ENCODE peak calls at places on chromosomes 1 and 21, in six cellular contexts. P is CD4-positive, CD25-positive, alpha-beta regulatory T cell; X is HepG2; O is naive thymus-derived CD4-positive, alpha-beta T cell; G is cardiac muscle cell; N is suprapubic skin. L is an unnamed sample. For H3K4me1, the result is how much of the 10 kb centered on the place peaks cover.

GRCh38 chr1:202159534-202160371 is 649 bp downstream of the PTPN7 start:
- DNase-seq in O (peak), N (no peak), P (no peak), X (no peak), G (no peak), L (no peak)

GRCh38 chr1:220669005-220669404 is 21.2 kb upstream of the C1orf115 start:
- DNase-seq in X (no peak), O (no peak), G (no peak), N (no peak), P (no peak), L (no peak)

GRCh38 chr1:200221614-200222282 is 188.1 kb downstream of the ZNF281 start:
- DNase-seq in O (no peak), G (no peak), N (no peak), X (no peak), P (no peak), L (no peak)

GRCh38 chr1:89935235-89935634 is 59.7 kb upstream of the ZNF326 start:
- DNase-seq in G (no peak), O (no peak), P (no peak), X (no peak), N (no peak), L (no peak)

GRCh38 chr1:6140413-6140812 is 39.7 kb downstream of the CHD5 start:
- DNase-seq in G (no peak), P (no peak), O (no peak), N (no peak), X (no peak), L (no peak)

GRCh38 chr1:23657659-23658275 is 33.8 kb upstream of the RPL11 start:
- DNase-seq in O (no peak), G (peak), N (peak), P (no peak), X (peak), L (peak)

GRCh38 chr21:15023782-15024181 is 41.0 kb downstream of the NRIP1 start:
- DNase-seq in O (no peak), X (no peak), P (no peak), N (no peak), G (no peak), L (no peak)

GRCh38 chr1:197915797-197916686 is 1.1 kb upstream of the LHX9 start:
- DNase-seq in P (no peak), G (peak), N (no peak), O (no peak), X (peak), L (peak)

GRCh38 chr1:203537806-203538464 is 44.0 kb downstream of the OPTC start:
- DNase-seq in P (no peak), X (peak), N (no peak), G (peak), O (no peak), L (no peak)

GRCh38 chr1:161983725-161984124 is 39.9 kb downstream of the OLFML2B start:
- DNase-seq in P (no peak), G (no peak), O (no peak), X (no peak), N (no peak), L (no peak)

GRCh38 chr1:223444411-223444810 is 51.2 kb downstream of the CCDC185 start:
- DNase-seq in G (no peak), X (peak), N (no peak), P (no peak), O (no peak), L (no peak)

GRCh38 chr1:1628656-1629429 is 3.1 kb upstream of the MMP23B start:
- DNase-seq in G (no peak), P (no peak), N (peak), X (no peak), O (no peak), L (peak)

GRCh38 chr1:22500476-22500875 is 48.8 kb downstream of the ZBTB40 start:
- DNase-seq in O (no peak), N (no peak), P (no peak), G (peak), X (no peak), L (no peak)

GRCh38 chr1:7648761-7649384 is 122.2 kb upstream of the VAMP3 start:
- DNase-seq in P (no peak), G (peak), N (peak), O (no peak), X (no peak), L (no peak)

GRCh38 chr21:44952116-44952928 is 12.5 kb downstream of the SLX9 start:
- DNase-seq in X (no peak), P (no peak), G (no peak), O (no peak), N (no peak), L (no peak)

GRCh38 chr1:93816970-93817738 is 61.9 kb downstream of the DNTTIP2 start:
- DNase-seq in G (peak), X (peak), O (no peak), P (no peak), N (no peak), L (no peak)

GRCh38 chr1:92655197-92655801 is 129.6 kb downstream of the EVI5 start:
- DNase-seq in P (no peak), X (no peak), O (no peak), G (no peak), N (no peak), L (no peak)

GRCh38 chr1:201883786-201884185 is 4.9 kb upstream of the SHISA4 start:
- DNase-seq in G (peak), X (peak), O (no peak), P (no peak), N (no peak), L (no peak)

GRCh38 chr1:33085332-33085731 is 4.4 kb downstream of the AZIN2 start:
- DNase-seq in P (no peak), O (no peak), N (no peak), G (no peak), X (no peak), L (no peak)

GRCh38 chr1:31567956-31568570 is 8.3 kb upstream of the TINAGL1 start:
- DNase-seq in N (no peak), O (no peak), P (no peak), G (no peak), X (no peak), L (no peak)

GRCh38 chr1:198902616-198903140 is 263.8 kb downstream of the PTPRC start:
- DNase-seq in P (no peak), G (no peak), X (no peak), O (no peak), N (no peak), L (no peak)

GRCh38 chr1:164735315-164736052 is 176.5 kb downstream of the PBX1 start:
- DNase-seq in X (no peak), G (peak), N (no peak), O (no peak), P (no peak), L (no peak)

GRCh38 chr1:78303620-78304019 is 187.2 kb upstream of the PTGFR start:
- DNase-seq in G (peak), X (no peak), P (no peak), O (no peak), N (peak), L (no peak)

DNA sequence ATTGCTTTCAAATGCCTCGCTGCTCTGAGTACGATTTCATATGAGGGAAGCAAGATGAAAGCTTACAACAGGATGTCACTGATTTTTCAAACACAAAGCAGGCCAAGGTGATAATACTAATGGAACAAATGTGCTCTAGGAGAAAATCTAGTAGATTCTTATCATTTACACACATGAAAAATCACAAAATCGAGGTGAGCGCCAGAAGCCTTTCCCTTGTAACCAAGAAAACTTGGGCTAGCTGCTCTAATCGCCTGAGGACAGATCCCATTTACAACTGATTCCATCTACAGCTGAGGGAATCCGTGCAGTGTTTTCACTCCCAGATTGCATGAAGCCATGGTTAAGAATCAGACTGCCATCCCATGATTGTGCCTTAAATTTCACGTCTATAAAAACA is 117.5 kb downstream of the TM2D1 start:
- DNase-seq in N (no peak), X (no peak), G (no peak), O (no peak), P (no peak), L (no peak)
- H3K27ac ChIP-seq in N (peak), X (no peak), G (no peak), O (no peak), P (no peak), L (no peak)

GRCh38 chr1:18200136-18200717 is 92.6 kb downstream of the IGSF21 start:
- DNase-seq in N (no peak), P (no peak), X (no peak), G (no peak), O (no peak), L (peak)

GRCh38 chr1:18200918-18201317 is 93.3 kb downstream of the IGSF21 start:
- DNase-seq in O (no peak), N (no peak), G (no peak), X (no peak), P (no peak), L (no peak)

GRCh38 chr1:18199462-18199861 is 91.9 kb downstream of the IGSF21 start:
- DNase-seq in X (no peak), P (no peak), G (no peak), N (no peak), O (no peak), L (peak)

GRCh38 chr1:18198240-18198639 is 90.6 kb downstream of the IGSF21 start:
- DNase-seq in X (no peak), O (no peak), G (no peak), N (no peak), P (no peak), L (no peak)

GRCh38 chr1:18197299-18197698 is 89.7 kb downstream of the IGSF21 start:
- DNase-seq in N (no peak), G (no peak), P (no peak), O (no peak), X (no peak), L (no peak)
- H3K4me1 ChIP-seq in N (under half), G (under half), P (under half), O (under half), X (under half), L (under half)

GRCh38 chr21:35827004-35827403 is 233.3 kb downstream of the SETD4 start:
- DNase-seq in P (no peak), N (no peak), G (no peak), X (no peak), O (no peak), L (no peak)
- H3K27ac ChIP-seq in P (no peak), N (no peak), G (no peak), X (no peak), O (no peak), L (no peak)

GRCh38 chr1:180950321-180950720 is 37.6 kb downstream of the KIAA1614 start:
- DNase-seq in O (no peak), P (no peak), X (no peak), G (no peak), N (no peak), L (no peak)
- H3K4me1 ChIP-seq in O (under half), P (under half), X (under half), G (under half), N (under half), L (under half)

DNA sequence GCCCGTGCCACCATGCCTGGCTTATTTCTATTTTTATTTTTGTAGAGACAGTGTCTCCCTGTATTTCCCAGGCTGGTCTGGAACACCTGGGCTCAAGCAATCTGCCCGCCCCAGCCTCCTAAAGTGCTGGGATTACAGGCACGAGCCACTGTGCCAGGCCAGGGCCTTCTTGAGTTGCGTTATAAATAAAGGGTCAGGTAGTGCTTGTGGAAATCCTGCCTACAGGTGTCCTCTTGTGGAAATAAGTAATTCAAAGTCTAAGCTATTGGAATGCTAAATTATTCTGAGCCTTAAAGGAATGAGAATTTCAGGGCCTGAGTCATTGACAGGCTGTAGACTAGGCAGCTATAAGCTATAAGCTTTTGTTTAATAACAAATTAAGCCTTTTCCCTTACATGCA is 8.1 kb upstream of the SFT2D2 start:
- DNase-seq in N (no peak), X (no peak), P (no peak), G (no peak), O (no peak), L (no peak)
- H3K27ac ChIP-seq in N (no peak), X (no peak), P (no peak), G (no peak), O (no peak), L (no peak)

GRCh38 chr1:44524655-44525530 is 119.8 kb downstream of the RNF220 start:
- DNase-seq in O (no peak), P (no peak), X (no peak), G (peak), N (no peak), L (peak)
- H3K4me1 ChIP-seq in O (under half), P (under half), X (under half), G (under half), N (under half), L (under half)

GRCh38 chr1:15923241-15923640 is 52.7 kb downstream of the ZBTB17 start:
- DNase-seq in O (no peak), N (no peak), G (peak), X (no peak), P (no peak), L (no peak)
- H3K27ac ChIP-seq in O (no peak), N (no peak), G (no peak), X (no peak), P (no peak), L (no peak)

GRCh38 chr1:39184354-39184818 is 20.1 kb upstream of the MACF1 start:
- DNase-seq in N (no peak), O (no peak), P (no peak), G (no peak), X (no peak), L (no peak)

GRCh38 chr1:39178541-39179431 is 25.7 kb upstream of the MACF1 start:
- DNase-seq in G (peak), P (no peak), N (no peak), X (peak), O (no peak), L (no peak)

GRCh38 chr1:39183503-39184353 is 20.8 kb upstream of the MACF1 start:
- DNase-seq in X (peak), G (peak), N (peak), P (peak), O (peak), L (peak)

GRCh38 chr1:39182804-39183203 is 21.7 kb upstream of the MACF1 start:
- DNase-seq in O (no peak), X (no peak), G (no peak), P (no peak), N (no peak), L (no peak)

DNA sequence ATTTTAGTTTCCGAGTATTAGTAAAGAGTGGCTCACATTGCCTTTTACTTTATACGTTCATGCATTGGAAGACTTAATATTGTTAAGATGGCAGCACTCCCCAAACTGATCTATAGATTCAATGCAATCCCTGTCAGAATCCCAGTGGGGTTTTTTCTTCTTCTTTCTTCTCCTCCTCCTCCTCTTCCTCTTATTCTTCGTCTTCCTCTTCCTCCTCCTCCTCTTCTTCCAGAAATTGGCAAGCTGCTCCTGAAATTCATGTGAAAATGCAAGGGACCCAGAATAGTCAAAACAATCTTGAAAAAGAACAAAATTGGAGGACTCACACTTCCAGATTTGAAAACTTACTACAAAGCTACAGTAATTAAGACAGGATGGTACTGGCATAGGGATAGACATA is 23.2 kb upstream of the MACF1 start:
- DNase-seq in X (no peak), O (no peak), N (no peak), P (no peak), G (no peak), L (no peak)
- H3K4me1 ChIP-seq in X (half or more), O (under half), N (under half), P (under half), G (under half), L (under half)

GRCh38 chr1:53392460-53392859 is 64.6 kb upstream of the LRP8 start:
- DNase-seq in G (no peak), P (no peak), N (no peak), O (no peak), X (no peak), L (no peak)
- H3K27ac ChIP-seq in G (no peak), P (no peak), N (no peak), O (no peak), X (no peak), L (no peak)

DNA sequence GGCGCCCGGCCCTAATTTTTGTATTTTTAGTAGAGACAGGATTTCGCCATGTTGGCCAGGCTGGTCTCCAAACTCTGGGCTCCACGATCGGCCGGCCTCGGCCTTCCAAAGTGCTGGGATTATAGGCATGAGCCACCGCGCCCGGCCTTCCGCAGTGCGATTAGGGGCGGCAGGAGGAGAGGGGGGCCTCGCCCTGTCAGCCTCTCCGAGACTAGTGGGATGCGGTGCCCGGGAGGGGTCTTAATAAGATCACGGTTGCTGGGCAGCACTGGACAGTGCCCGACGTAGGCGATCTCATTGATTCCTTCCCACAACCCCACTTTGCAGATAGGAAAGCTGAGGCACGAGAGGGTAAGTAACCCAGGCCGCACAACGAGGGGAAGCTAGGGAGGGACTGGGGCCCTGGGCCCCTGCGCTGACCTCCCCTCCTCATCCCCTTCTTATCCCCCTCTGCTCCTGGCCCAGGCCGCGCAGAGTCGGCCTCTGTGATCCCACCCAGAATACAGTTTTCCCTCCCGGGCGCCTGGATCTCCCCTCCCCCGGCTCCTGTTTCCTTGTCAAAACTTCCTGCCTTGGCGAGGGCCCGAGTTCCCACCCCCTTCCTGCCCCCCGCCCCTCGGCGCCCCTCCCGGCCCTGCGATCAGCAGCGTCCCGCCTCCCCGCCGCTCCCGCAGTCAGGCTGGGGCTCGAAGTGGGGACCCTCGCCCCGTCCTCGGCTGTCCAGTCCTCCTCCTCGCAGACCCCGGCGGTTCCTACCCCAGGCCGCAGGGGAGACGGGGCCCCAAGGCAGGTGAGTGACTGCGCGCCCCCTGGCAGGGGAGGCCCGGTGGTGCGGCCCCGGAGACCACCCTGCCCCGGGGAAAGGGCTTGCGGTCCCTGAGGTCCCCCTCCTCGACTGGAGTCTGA is at the start of gene PEAR1:
- DNase-seq in N (no peak), O (peak), G (peak), P (no peak), X (no peak), L (peak)
- H3K4me1 ChIP-seq in N (under half), O (under half), G (under half), P (under half), X (under half), L (under half)

L was measured in endodermal cell.